ENCODE peak calls at places on chromosomes 16 and 17, in ten cellular contexts. One of them, this sample, is unnamed.

GRCh38 chr17:60473788-60474187 is 51.5 kb downstream of the CHCT1 start:
- DNase-seq in nucleus accumbens: no peak
- DNase-seq in HEK293T: no peak
- DNase-seq in dorsolateral prefrontal cortex: no peak
- DNase-seq in ascending aorta: no peak
- DNase-seq in T-helper 2 cell treated with Interferon-gamma antibody and Interleukin-4, amounts not matched to agents 5 μg/mL and 100 μg/mL, for 36 hours: no peak
- DNase-seq in heart left ventricle: no peak
- DNase-seq in small intestine: no peak
- DNase-seq in SK-MEL-5: no peak
- DNase-seq in NCI-H2107: no peak
- DNase-seq in this sample: no peak

GRCh38 chr17:51000835-51001638 is 119.6 kb downstream of the SPAG9 start:
- DNase-seq in nucleus accumbens: no peak
- DNase-seq in dorsolateral prefrontal cortex: no peak
- DNase-seq in ascending aorta: no peak
- DNase-seq in T-helper 2 cell treated with Interferon-gamma antibody and Interleukin-4, amounts not matched to agents 5 μg/mL and 100 μg/mL, for 36 hours: no peak
- DNase-seq in HEK293T: peak
- DNase-seq in SK-MEL-5: peak
- DNase-seq in small intestine: peak
- DNase-seq in NCI-H2107: peak
- DNase-seq in heart left ventricle: no peak
- DNase-seq in this sample: no peak

GRCh38 chr16:75644240-75645012 is 3.0 kb downstream of the KARS1 start:
- DNase-seq in dorsolateral prefrontal cortex: no peak
- DNase-seq in SK-MEL-5: no peak
- DNase-seq in T-helper 2 cell treated with Interferon-gamma antibody and Interleukin-4, amounts not matched to agents 5 μg/mL and 100 μg/mL, for 36 hours: no peak
- DNase-seq in NCI-H2107: no peak
- DNase-seq in heart left ventricle: no peak
- DNase-seq in nucleus accumbens: no peak
- DNase-seq in HEK293T: no peak
- DNase-seq in ascending aorta: no peak
- DNase-seq in small intestine: peak
- DNase-seq in this sample: no peak

GRCh38 chr16:85225721-85226120 is 113.4 kb upstream of the CIBAR2 start:
- DNase-seq in nucleus accumbens: no peak
- DNase-seq in NCI-H2107: no peak
- DNase-seq in small intestine: no peak
- DNase-seq in dorsolateral prefrontal cortex: no peak
- DNase-seq in T-helper 2 cell treated with Interferon-gamma antibody and Interleukin-4, amounts not matched to agents 5 μg/mL and 100 μg/mL, for 36 hours: no peak
- DNase-seq in HEK293T: no peak
- DNase-seq in heart left ventricle: no peak
- DNase-seq in SK-MEL-5: no peak
- DNase-seq in ascending aorta: no peak
- DNase-seq in this sample: no peak

GRCh38 chr16:46673320-46674013 is 15.5 kb downstream of the VPS35 start:
- DNase-seq in ascending aorta: no peak
- DNase-seq in SK-MEL-5: peak
- DNase-seq in nucleus accumbens: no peak
- DNase-seq in dorsolateral prefrontal cortex: no peak
- DNase-seq in T-helper 2 cell treated with Interferon-gamma antibody and Interleukin-4, amounts not matched to agents 5 μg/mL and 100 μg/mL, for 36 hours: peak
- DNase-seq in NCI-H2107: peak
- DNase-seq in small intestine: peak
- DNase-seq in HEK293T: peak
- DNase-seq in heart left ventricle: peak
- DNase-seq in this sample: no peak

GRCh38 chr16:77500286-77500598 is 65.4 kb upstream of the ADAMTS18 start:
- DNase-seq in dorsolateral prefrontal cortex: no peak
- DNase-seq in HEK293T: no peak
- DNase-seq in heart left ventricle: no peak
- DNase-seq in NCI-H2107: no peak
- DNase-seq in ascending aorta: no peak
- DNase-seq in T-helper 2 cell treated with Interferon-gamma antibody and Interleukin-4, amounts not matched to agents 5 μg/mL and 100 μg/mL, for 36 hours: no peak
- DNase-seq in small intestine: no peak
- DNase-seq in nucleus accumbens: no peak
- DNase-seq in SK-MEL-5: no peak
- DNase-seq in this sample: no peak

GRCh38 chr16:12120331-12120981 is 143.9 kb downstream of the SNX29 start:
- DNase-seq in SK-MEL-5: peak
- DNase-seq in NCI-H2107: peak
- DNase-seq in dorsolateral prefrontal cortex: no peak
- DNase-seq in T-helper 2 cell treated with Interferon-gamma antibody and Interleukin-4, amounts not matched to agents 5 μg/mL and 100 μg/mL, for 36 hours: no peak
- DNase-seq in heart left ventricle: peak
- DNase-seq in small intestine: no peak
- DNase-seq in nucleus accumbens: no peak
- DNase-seq in HEK293T: peak
- DNase-seq in ascending aorta: peak
- DNase-seq in this sample: no peak

GRCh38 chr17:62625184-62625869 is 2.1 kb upstream of the MRC2 start:
- DNase-seq in small intestine: no peak
- DNase-seq in T-helper 2 cell treated with Interferon-gamma antibody and Interleukin-4, amounts not matched to agents 5 μg/mL and 100 μg/mL, for 36 hours: no peak
- DNase-seq in HEK293T: no peak
- DNase-seq in dorsolateral prefrontal cortex: no peak
- DNase-seq in ascending aorta: peak
- DNase-seq in SK-MEL-5: no peak
- DNase-seq in NCI-H2107: no peak
- DNase-seq in heart left ventricle: no peak
- DNase-seq in nucleus accumbens: no peak
- DNase-seq in this sample: no peak

GRCh38 chr16:56120447-56121155 is 70.7 kb upstream of the GNAO1 start:
- DNase-seq in heart left ventricle: no peak
- DNase-seq in ascending aorta: no peak
- DNase-seq in small intestine: no peak
- DNase-seq in nucleus accumbens: no peak
- DNase-seq in NCI-H2107: no peak
- DNase-seq in HEK293T: no peak
- DNase-seq in dorsolateral prefrontal cortex: no peak
- DNase-seq in T-helper 2 cell treated with Interferon-gamma antibody and Interleukin-4, amounts not matched to agents 5 μg/mL and 100 μg/mL, for 36 hours: no peak
- DNase-seq in SK-MEL-5: no peak
- DNase-seq in this sample: no peak

GRCh38 chr16:51151951-51152663 is 1.0 kb upstream of the SALL1 start:
- DNase-seq in nucleus accumbens: peak
- DNase-seq in SK-MEL-5: peak
- DNase-seq in heart left ventricle: peak
- DNase-seq in small intestine: no peak
- DNase-seq in dorsolateral prefrontal cortex: peak
- DNase-seq in HEK293T: peak
- DNase-seq in ascending aorta: no peak
- DNase-seq in T-helper 2 cell treated with Interferon-gamma antibody and Interleukin-4, amounts not matched to agents 5 μg/mL and 100 μg/mL, for 36 hours: no peak
- DNase-seq in NCI-H2107: peak
- DNase-seq in this sample: no peak

GRCh38 chr16:28572659-28573510 is 19.2 kb downstream of the SGF29 start:
- DNase-seq in SK-MEL-5: no peak
- DNase-seq in small intestine: no peak
- DNase-seq in heart left ventricle: peak
- DNase-seq in dorsolateral prefrontal cortex: peak
- DNase-seq in NCI-H2107: no peak
- DNase-seq in HEK293T: no peak
- DNase-seq in nucleus accumbens: no peak
- DNase-seq in T-helper 2 cell treated with Interferon-gamma antibody and Interleukin-4, amounts not matched to agents 5 μg/mL and 100 μg/mL, for 36 hours: no peak
- DNase-seq in ascending aorta: no peak
- DNase-seq in this sample: no peak

GRCh38 chr16:89417352-89417751 is 73.0 kb downstream of the ANKRD11 start:
- DNase-seq in HEK293T: no peak
- DNase-seq in small intestine: peak
- DNase-seq in dorsolateral prefrontal cortex: no peak
- DNase-seq in ascending aorta: no peak
- DNase-seq in nucleus accumbens: no peak
- DNase-seq in SK-MEL-5: no peak
- DNase-seq in heart left ventricle: no peak
- DNase-seq in NCI-H2107: no peak
- DNase-seq in T-helper 2 cell treated with Interferon-gamma antibody and Interleukin-4, amounts not matched to agents 5 μg/mL and 100 μg/mL, for 36 hours: no peak
- DNase-seq in this sample: no peak

GRCh38 chr17:57939797-57940196 is 15.4 kb downstream of the CUEDC1 start:
- DNase-seq in NCI-H2107: peak
- DNase-seq in nucleus accumbens: no peak
- DNase-seq in small intestine: peak
- DNase-seq in HEK293T: no peak
- DNase-seq in SK-MEL-5: no peak
- DNase-seq in heart left ventricle: no peak
- DNase-seq in dorsolateral prefrontal cortex: no peak
- DNase-seq in T-helper 2 cell treated with Interferon-gamma antibody and Interleukin-4, amounts not matched to agents 5 μg/mL and 100 μg/mL, for 36 hours: no peak
- DNase-seq in ascending aorta: no peak
- DNase-seq in this sample: no peak

This sample was measured in T-helper 9 cell.